ENCODE peak calls at places on chromosomes 3 and 15, in seven cellular contexts. W, E, C, Q, V, X and P are unnamed samples.

GRCh38 chr3:15527031-15527459 is 5.5 kb upstream of the COLQ start:
- DNase-seq in C (no peak), E (no peak), Q (no peak), V (no peak), X (no peak), W (no peak), P (peak)

GRCh38 chr3:49929333-49930240 is at the start of gene MON1A:
- DNase-seq in W (peak), Q (peak), C (peak), X (peak), V (peak), E (peak), P (peak)

GRCh38 chr15:82177291-82178010 is 85.1 kb downstream of the EFL1 start:
- DNase-seq in V (no peak), Q (no peak), X (no peak), C (no peak), E (peak), W (no peak), P (no peak)

GRCh38 chr3:15454965-15455364 is 27.6 kb downstream of the EAF1 start:
- DNase-seq in Q (no peak), X (no peak), W (no peak), E (no peak), V (no peak), C (no peak), P (no peak)

GRCh38 chr3:147030274-147030673 is 376.1 kb downstream of the ZIC4 start:
- DNase-seq in Q (no peak), E (no peak), V (no peak), C (no peak), X (no peak), W (no peak), P (no peak)

GRCh38 chr3:135860761-135861160 is 104.8 kb upstream of the PPP2R3A start:
- DNase-seq in Q (no peak), X (no peak), W (no peak), E (no peak), C (no peak), V (peak), P (no peak)

GRCh38 chr3:62614527-62614926 is 241.2 kb upstream of the FEZF2 start:
- DNase-seq in E (no peak), X (no peak), W (no peak), V (no peak), C (no peak), Q (no peak), P (no peak)

GRCh38 chr15:69117431-69117841 is 43.0 kb upstream of the GLCE start:
- DNase-seq in W (no peak), C (peak), V (no peak), E (no peak), Q (no peak), X (no peak), P (no peak)

GRCh38 chr15:33671456-33671855 is 296.8 kb upstream of the CHRM5 start:
- DNase-seq in E (no peak), W (no peak), Q (no peak), X (no peak), V (no peak), C (no peak), P (no peak)

GRCh38 chr15:88905576-88905975 is 7.6 kb downstream of the MFGE8 start:
- DNase-seq in X (no peak), E (no peak), C (no peak), Q (no peak), V (no peak), W (no peak), P (no peak)

GRCh38 chr15:58513008-58513407 is 81.2 kb downstream of the LIPC start:
- DNase-seq in Q (no peak), E (no peak), X (no peak), C (no peak), W (no peak), V (no peak), P (no peak)

GRCh38 chr3:47871389-47871788 is 68.5 kb downstream of the DHX30 start:
- DNase-seq in E (no peak), V (no peak), Q (no peak), W (no peak), X (no peak), C (no peak), P (no peak)

GRCh38 chr3:43153189-43154083 is 47.6 kb upstream of the POMGNT2 start:
- DNase-seq in W (peak), V (no peak), E (no peak), Q (no peak), C (no peak), X (no peak), P (no peak)

GRCh38 chr3:117524890-117525289 is 815.3 kb downstream of the TUSC7 start:
- DNase-seq in X (no peak), V (no peak), W (no peak), Q (no peak), E (no peak), C (no peak), P (no peak)

GRCh38 chr3:123457841-123458240 is 9.0 kb upstream of the ADCY5 start:
- DNase-seq in W (no peak), E (no peak), X (no peak), V (no peak), Q (no peak), C (no peak), P (no peak)

GRCh38 chr15:38193496-38193895 is 59.1 kb upstream of the SPRED1 start:
- DNase-seq in W (no peak), V (no peak), X (no peak), Q (no peak), E (no peak), C (no peak), P (no peak)

GRCh38 chr3:197171481-197172067 is 126.8 kb downstream of the DLG1 start:
- DNase-seq in C (no peak), W (no peak), E (no peak), Q (no peak), X (no peak), V (no peak), P (no peak)

GRCh38 chr3:160968731-160969130 is 136.4 kb downstream of the B3GALNT1 start:
- DNase-seq in Q (no peak), W (no peak), E (no peak), X (no peak), C (no peak), V (no peak), P (no peak)

GRCh38 chr3:197541756-197542539 is 13.8 kb downstream of the BDH1 start:
- DNase-seq in X (no peak), C (no peak), V (no peak), Q (no peak), E (no peak), W (no peak), P (no peak)

GRCh38 chr3:138888569-138888968 is 53.8 kb upstream of the PIK3CB start:
- DNase-seq in C (no peak), V (no peak), W (no peak), E (peak), X (no peak), Q (no peak), P (no peak)

GRCh38 chr3:151016421-151016820 is 43.9 kb upstream of the CLRN1 start:
- DNase-seq in E (no peak), W (no peak), Q (no peak), C (no peak), X (no peak), V (no peak), P (no peak)